ENCODE peak calls at places on chromosomes 1 and 21, in seven cellular contexts. W is breast epithelium, X is IMR-90, G is nephron progenitor cell, O is PC-9, L is neural crest cell, S is bronchial epithelial cell. N is an unnamed sample.

GRCh38 chr1:94316836-94317789 is 79.7 kb upstream of the ARHGAP29 start:
- DNase-seq in L (no peak), X (peak), G (no peak), S (peak), O (no peak), W (no peak), N (peak)

GRCh38 chr1:218660678-218661053 is 315.5 kb downstream of the TGFB2 start:
- DNase-seq in W (no peak), O (peak), L (no peak), X (peak), S (peak), G (no peak), N (no peak)

GRCh38 chr1:28031173-28031572 is 57.2 kb downstream of the EYA3 start:
- DNase-seq in L (no peak), S (peak), X (peak), O (no peak), W (no peak), G (no peak), N (no peak)

GRCh38 chr1:85612704-85613361 is 32.3 kb downstream of the CCN1 start:
- DNase-seq in G (no peak), X (peak), O (peak), S (peak), W (no peak), L (no peak), N (peak)

GRCh38 chr1:173122958-173123852 is 72.5 kb upstream of the TNFSF18 start:
- DNase-seq in S (peak), L (no peak), G (no peak), O (peak), W (peak), X (peak), N (peak)

GRCh38 chr1:33350611-33351280 is 29.8 kb upstream of the A3GALT2 start:
- DNase-seq in S (no peak), L (no peak), O (no peak), G (no peak), X (no peak), W (no peak), N (no peak)

GRCh38 chr1:1264868-1265272 is 8.8 kb downstream of the UBE2J2 start:
- DNase-seq in W (no peak), X (peak), L (no peak), G (no peak), O (peak), S (peak), N (no peak)

GRCh38 chr1:24897263-24898151 is 32.6 kb downstream of the RUNX3 start:
- DNase-seq in W (peak), L (no peak), S (no peak), X (no peak), G (no peak), O (no peak), N (no peak)

GRCh38 chr1:198756470-198756869 is 117.6 kb downstream of the PTPRC start:
- DNase-seq in X (peak), W (no peak), L (no peak), S (peak), O (no peak), G (no peak), N (no peak)

GRCh38 chr1:155272466-155273133 is 704 bp downstream of the CLK2 start:
- DNase-seq in X (peak), S (peak), O (no peak), G (no peak), W (no peak), L (no peak), N (no peak)

GRCh38 chr21:43269461-43269860 is 100.7 kb downstream of the CRYAA start:
- DNase-seq in L (no peak), S (no peak), O (no peak), G (no peak), X (no peak), W (no peak), N (no peak)

GRCh38 chr1:219927956-219928790 is at the start of gene SLC30A10:
- DNase-seq in L (peak), X (no peak), S (no peak), W (no peak), G (peak), O (no peak), N (peak)

GRCh38 chr1:119779869-119780356 is 11.2 kb upstream of the HMGCS2 start:
- DNase-seq in L (no peak), W (no peak), X (peak), O (peak), G (no peak), S (peak), N (no peak)

GRCh38 chr1:55478742-55479141 is 263.6 kb upstream of the USP24 start:
- DNase-seq in G (no peak), X (peak), L (no peak), W (no peak), S (peak), O (no peak), N (no peak)

GRCh38 chr21:15065381-15066230 is 806 bp upstream of the NRIP1 start:
- DNase-seq in G (peak), X (peak), S (peak), O (peak), L (peak), W (peak), N (peak)

GRCh38 chr1:43540653-43541071 is 10.0 kb downstream of the PTPRF start:
- DNase-seq in O (no peak), S (no peak), G (peak), L (no peak), X (no peak), W (no peak), N (no peak)

GRCh38 chr1:155858805-155859233 is 548 bp upstream of the SYT11 start:
- DNase-seq in L (no peak), W (peak), X (no peak), G (no peak), O (no peak), S (no peak), N (no peak)

GRCh38 chr1:57637155-57637554 is 213.3 kb upstream of the DAB1 start:
- DNase-seq in G (no peak), L (no peak), S (peak), W (no peak), X (peak), O (no peak), N (no peak)

GRCh38 chr1:164613176-164613575 is 54.2 kb downstream of the PBX1 start:
- DNase-seq in W (no peak), L (no peak), G (no peak), X (no peak), S (peak), O (peak), N (no peak)

GRCh38 chr1:155078496-155079209 is at the start of gene EFNA3:
- DNase-seq in O (peak), L (peak), W (peak), S (no peak), G (peak), X (peak), N (peak)

GRCh38 chr1:70034403-70034802 is 171.0 kb downstream of the LRRC40 start:
- DNase-seq in O (peak), X (peak), S (peak), G (peak), L (no peak), W (no peak), N (peak)

GRCh38 chr1:89465201-89465600 is 59.4 kb upstream of the LRRC8B start:
- DNase-seq in G (no peak), X (no peak), O (no peak), S (peak), L (no peak), W (no peak), N (no peak)

GRCh38 chr1:202131956-202132821 is 9.5 kb downstream of the GPR37L1 start:
- DNase-seq in X (no peak), L (no peak), G (no peak), O (peak), W (peak), S (peak), N (peak)

DNA sequence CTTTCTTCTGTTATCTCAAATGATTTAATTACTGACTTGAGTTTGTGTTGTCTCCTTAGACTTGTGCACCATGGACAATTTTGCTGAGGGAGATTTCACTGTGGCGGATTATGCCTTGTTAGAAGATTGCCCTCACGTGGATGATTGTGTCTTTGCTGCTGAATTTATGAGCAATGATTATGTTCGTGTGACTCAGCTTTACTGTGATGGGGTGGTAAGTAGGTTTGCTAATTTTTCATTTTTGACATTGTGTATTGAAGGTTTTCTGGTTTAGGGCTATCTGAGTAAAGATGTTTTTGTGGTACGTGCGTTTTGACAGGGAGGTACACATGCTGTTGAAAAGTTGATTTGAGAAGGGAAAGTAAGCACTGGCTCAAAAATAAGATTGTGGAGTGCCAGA is 14.1 kb downstream of the TTC3 start:
- DNase-seq in S (peak), O (no peak), X (peak), G (no peak), L (no peak), W (no peak), N (no peak)
- TF ChIP-seq CTCF in S (peak), O (no peak), X (peak), G (no peak), L (peak), W (no peak), N (peak)

DNA sequence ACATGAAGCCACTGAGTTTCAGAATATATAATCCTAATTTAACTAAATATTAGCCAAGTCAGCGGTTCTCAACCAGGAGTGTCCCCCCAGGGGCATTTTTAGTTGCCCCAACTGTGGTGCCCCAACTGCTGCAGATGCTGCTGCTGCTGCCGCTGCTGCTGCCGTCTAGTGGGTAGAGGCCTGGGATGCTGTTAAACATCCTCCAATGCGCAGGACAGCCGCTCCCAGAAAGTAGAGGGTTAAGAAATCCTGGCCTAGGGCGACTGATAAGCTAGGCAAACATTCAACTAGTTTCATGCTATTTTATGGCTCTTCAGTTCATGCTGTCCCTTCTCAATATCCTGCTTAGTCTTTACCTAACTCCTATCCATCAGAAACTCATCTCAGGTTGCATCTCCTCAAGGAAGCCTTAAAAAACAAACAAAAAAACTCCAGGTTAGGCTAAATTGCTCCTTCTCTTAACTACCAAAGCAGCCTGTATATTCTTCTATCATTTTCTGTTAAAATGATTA is 9.9 kb upstream of the DCAF6 start:
- DNase-seq in G (no peak), S (no peak), L (no peak), W (no peak), X (no peak), O (no peak), N (peak)
- TF ChIP-seq CTCF in G (no peak), S (no peak), L (no peak), W (no peak), X (no peak), O (no peak), N (peak)

GRCh38 chr21:34360488-34361241 is 3.1 kb upstream of the KCNE2 start:
- DNase-seq in X (no peak), S (no peak), O (no peak), G (no peak), W (no peak), L (no peak), N (no peak)
- TF ChIP-seq CTCF in X (no peak), S (no peak), O (no peak), G (no peak), W (no peak), L (no peak), N (no peak)

GRCh38 chr21:35048706-35049617 is at the start of gene RUNX1:
- DNase-seq in O (peak), X (peak), G (no peak), S (peak), L (no peak), W (peak), N (no peak)
- TF ChIP-seq CTCF in O (no peak), X (no peak), G (no peak), S (no peak), L (no peak), W (no peak), N (no peak)

DNA sequence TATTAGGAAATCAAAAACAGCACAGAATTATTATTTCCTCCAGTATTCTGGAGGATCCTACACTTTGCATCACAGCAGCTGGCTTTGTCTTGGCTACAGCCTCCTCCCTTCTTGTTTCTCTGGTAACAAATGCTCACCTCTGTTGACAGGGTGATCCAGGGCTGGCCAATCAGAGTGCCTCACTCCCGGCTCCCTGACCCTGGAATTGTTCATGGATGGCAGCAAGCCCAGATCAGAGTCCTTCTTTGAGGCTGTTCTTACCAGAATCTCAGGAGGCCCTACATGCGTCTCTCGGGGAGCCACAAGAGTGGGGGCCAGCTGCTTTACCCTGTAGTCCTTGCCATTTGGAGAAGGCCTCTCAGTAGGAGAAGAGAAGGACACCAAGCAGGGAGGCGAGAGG is 48.4 kb upstream of the IGSF5 start:
- DNase-seq in O (no peak), L (no peak), S (no peak), G (no peak), W (no peak), X (no peak), N (no peak)
- TF ChIP-seq CTCF in O (no peak), L (no peak), S (no peak), G (no peak), W (no peak), X (no peak), N (no peak)

GRCh38 chr1:63367218-63368103 is at the start of gene ALG6:
- DNase-seq in X (peak), L (peak), G (peak), W (peak), O (peak), S (peak), N (peak)
- TF ChIP-seq CTCF in X (peak), L (peak), G (no peak), W (no peak), O (no peak), S (peak), N (no peak)

GRCh38 chr1:247043406-247043805 is 35.2 kb downstream of the ZNF670 start:
- DNase-seq in S (no peak), W (no peak), X (no peak), L (no peak), G (no peak), O (no peak), N (no peak)
- TF ChIP-seq CTCF in S (no peak), W (no peak), X (no peak), L (no peak), G (no peak), O (no peak), N (no peak)

GRCh38 chr1:209886219-209886536 is 51.8 kb upstream of the SYT14 start:
- DNase-seq in O (no peak), W (no peak), G (no peak), L (no peak), S (no peak), X (no peak), N (no peak)
- TF ChIP-seq CTCF in O (no peak), W (no peak), G (no peak), L (no peak), S (no peak), X (peak), N (no peak)